ENCODE peak calls at places on chromosomes 3 and 15, in seven cellular contexts. One of them, this sample, is unnamed.

GRCh38 chr15:80949756-80950155 is 39.9 kb downstream of the MESD start:
- DNase-seq in H9: no peak
- DNase-seq in mesenchymal stem cell: no peak
- DNase-seq in trophoblast cell: no peak
- DNase-seq in neuronal stem cell: no peak
- DNase-seq in mesendoderm: no peak
- DNase-seq in H1: no peak
- DNase-seq in this sample: no peak

GRCh38 chr3:10119376-10119775 is 3.9 kb downstream of the BRK1 start:
- DNase-seq in trophoblast cell: peak
- DNase-seq in H1: no peak
- DNase-seq in mesendoderm: no peak
- DNase-seq in H9: no peak
- DNase-seq in neuronal stem cell: no peak
- DNase-seq in mesenchymal stem cell: no peak
- DNase-seq in this sample: no peak

GRCh38 chr15:42576040-42576594 is 711 bp downstream of the STARD9 start:
- DNase-seq in mesendoderm: no peak
- DNase-seq in neuronal stem cell: no peak
- DNase-seq in H1: no peak
- DNase-seq in H9: no peak
- DNase-seq in trophoblast cell: no peak
- DNase-seq in mesenchymal stem cell: no peak
- DNase-seq in this sample: no peak

GRCh38 chr15:58070801-58071418 is 5.4 kb upstream of the ALDH1A2 start:
- DNase-seq in neuronal stem cell: peak
- DNase-seq in H9: peak
- DNase-seq in trophoblast cell: peak
- DNase-seq in H1: no peak
- DNase-seq in mesendoderm: peak
- DNase-seq in mesenchymal stem cell: peak
- DNase-seq in this sample: peak

GRCh38 chr15:89299896-89300295 is 34.7 kb downstream of the POLG start:
- DNase-seq in mesenchymal stem cell: peak
- DNase-seq in H9: no peak
- DNase-seq in mesendoderm: peak
- DNase-seq in H1: no peak
- DNase-seq in neuronal stem cell: no peak
- DNase-seq in trophoblast cell: peak
- DNase-seq in this sample: peak

GRCh38 chr3:194688207-194688711 is 2.6 kb downstream of the FAM43A start:
- DNase-seq in H9: peak
- DNase-seq in mesendoderm: peak
- DNase-seq in mesenchymal stem cell: peak
- DNase-seq in neuronal stem cell: peak
- DNase-seq in H1: no peak
- DNase-seq in trophoblast cell: peak
- DNase-seq in this sample: peak

GRCh38 chr15:90774731-90775521 is 57.8 kb downstream of the BLM start:
- DNase-seq in trophoblast cell: peak
- DNase-seq in H1: no peak
- DNase-seq in neuronal stem cell: no peak
- DNase-seq in mesenchymal stem cell: peak
- DNase-seq in H9: no peak
- DNase-seq in mesendoderm: no peak
- DNase-seq in this sample: peak

GRCh38 chr15:57881972-57882371 is 175.5 kb downstream of the POLR2M start:
- DNase-seq in H9: no peak
- DNase-seq in mesendoderm: no peak
- DNase-seq in neuronal stem cell: no peak
- DNase-seq in H1: no peak
- DNase-seq in mesenchymal stem cell: no peak
- DNase-seq in trophoblast cell: no peak
- DNase-seq in this sample: no peak

GRCh38 chr15:62119224-62119925 is 45.7 kb downstream of the C2CD4B start:
- DNase-seq in neuronal stem cell: no peak
- DNase-seq in trophoblast cell: peak
- DNase-seq in mesendoderm: peak
- DNase-seq in mesenchymal stem cell: peak
- DNase-seq in H1: no peak
- DNase-seq in H9: no peak
- DNase-seq in this sample: peak

GRCh38 chr3:18207232-18207631 is 217.9 kb downstream of the SATB1 start:
- DNase-seq in mesenchymal stem cell: no peak
- DNase-seq in mesendoderm: no peak
- DNase-seq in H1: no peak
- DNase-seq in trophoblast cell: no peak
- DNase-seq in neuronal stem cell: no peak
- DNase-seq in H9: no peak
- DNase-seq in this sample: no peak

GRCh38 chr3:23496165-23496564 is 293.0 kb downstream of the UBE2E2 start:
- DNase-seq in mesendoderm: no peak
- DNase-seq in trophoblast cell: no peak
- DNase-seq in mesenchymal stem cell: no peak
- DNase-seq in neuronal stem cell: no peak
- DNase-seq in H1: no peak
- DNase-seq in H9: no peak
- DNase-seq in this sample: no peak

GRCh38 chr3:120646771-120647449 is 35.1 kb downstream of the HGD start:
- DNase-seq in mesenchymal stem cell: no peak
- DNase-seq in H1: no peak
- DNase-seq in neuronal stem cell: no peak
- DNase-seq in mesendoderm: no peak
- DNase-seq in H9: no peak
- DNase-seq in trophoblast cell: no peak
- DNase-seq in this sample: no peak

GRCh38 chr3:150742679-150743078 is 20.3 kb downstream of the SIAH2 start:
- DNase-seq in H1: no peak
- DNase-seq in mesenchymal stem cell: no peak
- DNase-seq in H9: no peak
- DNase-seq in mesendoderm: no peak
- DNase-seq in trophoblast cell: no peak
- DNase-seq in neuronal stem cell: no peak
- DNase-seq in this sample: no peak

GRCh38 chr3:190645932-190646331 is 132.0 kb downstream of the IL1RAP start:
- DNase-seq in mesenchymal stem cell: no peak
- DNase-seq in H9: no peak
- DNase-seq in mesendoderm: no peak
- DNase-seq in trophoblast cell: no peak
- DNase-seq in neuronal stem cell: no peak
- DNase-seq in H1: no peak
- DNase-seq in this sample: no peak

GRCh38 chr15:66679657-66680108 is 22.4 kb upstream of the SMAD6 start:
- DNase-seq in H9: peak
- DNase-seq in H1: no peak
- DNase-seq in trophoblast cell: peak
- DNase-seq in mesenchymal stem cell: peak
- DNase-seq in mesendoderm: peak
- DNase-seq in neuronal stem cell: no peak
- DNase-seq in this sample: peak

GRCh38 chr15:39204031-39204430 is 376.8 kb upstream of the THBS1 start:
- DNase-seq in H1: no peak
- DNase-seq in mesendoderm: no peak
- DNase-seq in trophoblast cell: peak
- DNase-seq in H9: no peak
- DNase-seq in neuronal stem cell: no peak
- DNase-seq in mesenchymal stem cell: no peak
- DNase-seq in this sample: peak

GRCh38 chr3:193788189-193788946 is 195.4 kb downstream of the OPA1 start:
- DNase-seq in mesenchymal stem cell: peak
- DNase-seq in H9: peak
- DNase-seq in mesendoderm: peak
- DNase-seq in neuronal stem cell: peak
- DNase-seq in H1: no peak
- DNase-seq in trophoblast cell: peak
- DNase-seq in this sample: peak

GRCh38 chr3:65871305-65872141 is 167.2 kb downstream of the MAGI1 start:
- DNase-seq in mesendoderm: no peak
- DNase-seq in H1: no peak
- DNase-seq in mesenchymal stem cell: no peak
- DNase-seq in neuronal stem cell: no peak
- DNase-seq in H9: no peak
- DNase-seq in trophoblast cell: no peak
- DNase-seq in this sample: peak

GRCh38 chr3:81013360-81013759 is 748.1 kb downstream of the GBE1 start:
- DNase-seq in trophoblast cell: peak
- DNase-seq in mesendoderm: no peak
- DNase-seq in H9: no peak
- DNase-seq in mesenchymal stem cell: no peak
- DNase-seq in neuronal stem cell: no peak
- DNase-seq in H1: no peak
- DNase-seq in this sample: no peak
- H3K4ac ChIP-seq in trophoblast cell: no peak
- H3K4ac ChIP-seq in mesendoderm: no peak
- H3K4ac ChIP-seq in H9: no peak
- H3K4ac ChIP-seq in mesenchymal stem cell: no peak
- H3K4ac ChIP-seq in neuronal stem cell: no peak
- H3K4ac ChIP-seq in H1: no peak
- H3K4ac ChIP-seq in this sample: no peak

DNA sequence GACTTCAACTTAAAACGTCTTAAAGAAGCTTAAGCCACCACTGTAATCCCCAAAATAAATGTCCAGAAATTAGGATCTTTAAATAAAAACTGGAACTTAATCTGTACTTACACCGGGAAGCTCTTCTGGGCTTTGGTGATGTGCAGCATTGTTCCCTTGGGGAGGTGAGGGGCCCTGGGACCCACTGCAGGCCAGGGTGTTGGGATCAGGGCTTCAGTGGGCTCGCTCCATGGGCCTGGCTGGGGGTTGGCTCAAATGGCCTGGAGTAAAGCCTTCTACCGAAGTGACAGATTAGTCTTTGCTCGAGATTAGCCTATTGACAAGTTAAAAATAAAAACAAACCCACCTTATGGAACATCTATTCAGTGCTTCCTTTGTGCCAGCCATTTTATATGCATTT is 6.1 kb upstream of the RNU6-1 start:
- DNase-seq in mesendoderm: no peak
- DNase-seq in H1: no peak
- DNase-seq in trophoblast cell: no peak
- DNase-seq in neuronal stem cell: no peak
- DNase-seq in H9: no peak
- DNase-seq in mesenchymal stem cell: no peak
- DNase-seq in this sample: no peak
- H3K4ac ChIP-seq in mesendoderm: no peak
- H3K4ac ChIP-seq in H1: no peak
- H3K4ac ChIP-seq in trophoblast cell: no peak
- H3K4ac ChIP-seq in neuronal stem cell: no peak
- H3K4ac ChIP-seq in H9: no peak
- H3K4ac ChIP-seq in mesenchymal stem cell: no peak
- H3K4ac ChIP-seq in this sample: no peak

DNA sequence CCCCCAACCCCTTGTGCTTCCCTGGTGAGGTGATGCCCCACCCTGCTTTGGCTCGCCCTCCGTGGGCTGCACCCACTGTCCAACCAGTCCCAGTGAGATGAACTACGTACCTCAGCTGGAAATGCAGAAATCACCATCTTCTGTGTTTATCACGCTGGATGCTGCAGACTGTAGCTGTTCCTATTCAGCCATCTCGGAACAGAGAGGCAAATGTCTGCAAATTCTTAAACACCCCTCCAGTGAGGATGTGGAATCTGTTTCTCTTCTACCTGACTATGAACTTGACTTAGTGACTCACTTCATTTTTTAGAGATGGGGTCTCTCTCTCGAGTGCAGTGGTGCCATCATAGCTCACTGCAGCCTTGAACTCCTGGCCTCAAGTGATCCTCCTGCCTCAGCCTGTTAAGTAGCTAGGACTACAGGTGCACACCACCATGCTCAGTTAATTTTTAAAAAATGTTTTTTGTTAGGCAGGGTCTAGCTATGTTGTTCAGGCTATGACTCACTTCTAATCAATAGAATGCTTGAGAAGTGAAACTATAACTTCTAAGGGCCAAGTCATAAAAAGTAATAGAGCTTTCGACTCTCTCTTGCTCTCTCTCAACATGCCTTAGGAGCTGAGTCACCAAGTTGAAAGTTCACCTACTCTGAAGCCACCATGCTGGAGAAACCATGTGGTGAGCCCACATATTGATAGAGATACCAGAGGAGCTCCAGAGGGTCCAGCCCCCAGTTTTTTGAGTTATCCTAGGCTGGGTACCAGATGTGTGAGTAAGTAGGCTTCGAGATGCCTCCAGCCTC is 11.5 kb upstream of the PARP14 start:
- DNase-seq in trophoblast cell: peak
- DNase-seq in neuronal stem cell: no peak
- DNase-seq in mesenchymal stem cell: peak
- DNase-seq in H1: no peak
- DNase-seq in mesendoderm: no peak
- DNase-seq in H9: no peak
- DNase-seq in this sample: peak
- H3K4ac ChIP-seq in trophoblast cell: no peak
- H3K4ac ChIP-seq in neuronal stem cell: no peak
- H3K4ac ChIP-seq in mesenchymal stem cell: no peak
- H3K4ac ChIP-seq in H1: no peak
- H3K4ac ChIP-seq in mesendoderm: no peak
- H3K4ac ChIP-seq in H9: no peak
- H3K4ac ChIP-seq in this sample: peak

GRCh38 chr15:92315595-92316211 is 78.0 kb upstream of the ST8SIA2 start:
- DNase-seq in H1: no peak
- DNase-seq in H9: no peak
- DNase-seq in trophoblast cell: no peak
- DNase-seq in neuronal stem cell: no peak
- DNase-seq in mesendoderm: no peak
- DNase-seq in mesenchymal stem cell: no peak
- DNase-seq in this sample: no peak
- H3K4ac ChIP-seq in H1: no peak
- H3K4ac ChIP-seq in H9: no peak
- H3K4ac ChIP-seq in trophoblast cell: no peak
- H3K4ac ChIP-seq in neuronal stem cell: no peak
- H3K4ac ChIP-seq in mesendoderm: no peak
- H3K4ac ChIP-seq in mesenchymal stem cell: no peak
- H3K4ac ChIP-seq in this sample: no peak

GRCh38 chr3:44235604-44236484 is 5.8 kb upstream of the TOPAZ1 start:
- DNase-seq in H9: peak
- DNase-seq in mesendoderm: peak
- DNase-seq in trophoblast cell: peak
- DNase-seq in mesenchymal stem cell: peak
- DNase-seq in H1: peak
- DNase-seq in neuronal stem cell: peak
- DNase-seq in this sample: peak
- H3K4ac ChIP-seq in H9: no peak
- H3K4ac ChIP-seq in mesendoderm: no peak
- H3K4ac ChIP-seq in trophoblast cell: no peak
- H3K4ac ChIP-seq in mesenchymal stem cell: no peak
- H3K4ac ChIP-seq in H1: no peak
- H3K4ac ChIP-seq in neuronal stem cell: no peak
- H3K4ac ChIP-seq in this sample: no peak

GRCh38 chr3:184486614-184487013 is 75.0 kb upstream of the EPHB3 start:
- DNase-seq in H1: no peak
- DNase-seq in mesendoderm: no peak
- DNase-seq in neuronal stem cell: no peak
- DNase-seq in trophoblast cell: no peak
- DNase-seq in H9: no peak
- DNase-seq in mesenchymal stem cell: no peak
- DNase-seq in this sample: no peak
- H3K4ac ChIP-seq in H1: no peak
- H3K4ac ChIP-seq in mesendoderm: no peak
- H3K4ac ChIP-seq in neuronal stem cell: no peak
- H3K4ac ChIP-seq in trophoblast cell: no peak
- H3K4ac ChIP-seq in H9: no peak
- H3K4ac ChIP-seq in mesenchymal stem cell: no peak
- H3K4ac ChIP-seq in this sample: no peak

GRCh38 chr3:11478167-11478566 is 165.5 kb downstream of the VGLL4 start:
- DNase-seq in H9: no peak
- DNase-seq in mesendoderm: no peak
- DNase-seq in mesenchymal stem cell: no peak
- DNase-seq in H1: no peak
- DNase-seq in neuronal stem cell: no peak
- DNase-seq in trophoblast cell: peak
- DNase-seq in this sample: no peak
- H3K4ac ChIP-seq in H9: no peak
- H3K4ac ChIP-seq in mesendoderm: no peak
- H3K4ac ChIP-seq in mesenchymal stem cell: no peak
- H3K4ac ChIP-seq in H1: no peak
- H3K4ac ChIP-seq in neuronal stem cell: no peak
- H3K4ac ChIP-seq in trophoblast cell: no peak
- H3K4ac ChIP-seq in this sample: peak

This sample was measured in IMR-90.